ENCODE peak calls at places on chromosome 19, in eight cellular contexts. I is OCI-M1, U is fibroblast of pulmonary artery, M is HTR-8/SVneo, G is hepatic stellate cell, Y is AG09319, D is left colon, W is erythroblast. O is an unnamed sample.

GRCh38 chr19:53333071-53333465 is 481 bp upstream of the ZNF845 start:
- DNase-seq in D (peak), I (peak), M (peak), G (peak), U (no peak), Y (no peak), W (peak), O (no peak)

GRCh38 chr19:45640849-45641273 is 1.7 kb upstream of the EML2 start:
- DNase-seq in G (no peak), U (no peak), M (no peak), W (peak), Y (no peak), I (no peak), D (peak), O (no peak)

GRCh38 chr19:6988257-6988656 is 33.0 kb downstream of the MBD3L2B start:
- DNase-seq in Y (no peak), W (no peak), D (no peak), U (no peak), I (no peak), G (no peak), M (no peak), O (peak)

GRCh38 chr19:10193666-10194499 is 870 bp downstream of the DNMT1 start:
- DNase-seq in U (peak), I (no peak), M (peak), W (peak), G (peak), Y (no peak), D (no peak), O (no peak)

GRCh38 chr19:16330811-16331690 is 6.4 kb downstream of the KLF2 start:
- DNase-seq in Y (no peak), I (no peak), M (no peak), D (no peak), U (peak), G (no peak), W (peak), O (no peak)

GRCh38 chr19:38409631-38410133 is 6.8 kb downstream of the FAM98C start:
- DNase-seq in W (no peak), Y (no peak), G (peak), I (no peak), D (no peak), M (no peak), U (peak), O (no peak)

GRCh38 chr19:41937976-41938375 is 9.7 kb upstream of the ERFL start:
- DNase-seq in Y (no peak), D (no peak), I (no peak), M (no peak), G (no peak), W (no peak), U (no peak), O (peak)

GRCh38 chr19:41705393-41706174 is 2.8 kb upstream of the CEACAM5 start:
- DNase-seq in U (peak), W (peak), D (peak), M (peak), Y (no peak), G (no peak), I (peak), O (peak)

GRCh38 chr19:45779231-45780145 is 2.8 kb downstream of the DMPK start:
- DNase-seq in Y (no peak), I (peak), W (peak), G (peak), M (no peak), U (peak), D (peak), O (peak)

GRCh38 chr19:4986471-4986888 is 17.6 kb downstream of the KDM4B start:
- DNase-seq in W (no peak), I (no peak), M (no peak), D (no peak), G (no peak), Y (no peak), U (no peak), O (no peak)

GRCh38 chr19:3547301-3547731 is 8.3 kb downstream of the TEKTIP1 start:
- DNase-seq in D (no peak), G (peak), Y (no peak), M (no peak), W (peak), U (peak), I (no peak), O (peak)

GRCh38 chr19:3880471-3881271 is at the start of gene ATCAY:
- DNase-seq in U (no peak), I (no peak), Y (no peak), D (no peak), G (no peak), M (peak), W (no peak), O (no peak)

GRCh38 chr19:49499030-49499670 is 2.9 kb downstream of the RPS11 start:
- DNase-seq in M (no peak), U (no peak), W (no peak), D (no peak), G (no peak), I (no peak), Y (no peak), O (no peak)

O was measured in MV-4-11.